ENCODE peak calls at places on chromosomes 16 and 17, in five cellular contexts. K is AG09309; I is activated gamma-delta T cell treated with anti-CD3 and anti-CD28 coated beads, Interleukin-2, amount 50 U/mL, for 16 hours; W is lung; Q is effector memory CD8-positive, alpha-beta T cell. S is an unnamed sample.

GRCh38 chr17:1109606-1110523 is 69.9 kb downstream of the ABR start:
- DNase-seq in K (no peak), I (no peak), W (no peak), Q (no peak), S (no peak)

GRCh38 chr16:81163671-81164070 is 67.5 kb upstream of the GCSH start:
- DNase-seq in K (no peak), I (no peak), W (no peak), Q (no peak), S (no peak)

GRCh38 chr16:84489141-84489540 is 15.3 kb downstream of the MEAK7 start:
- DNase-seq in K (no peak), I (no peak), W (no peak), Q (no peak), S (no peak)

GRCh38 chr17:41617698-41618097 is 5.1 kb upstream of the KRT16 start:
- DNase-seq in K (no peak), I (no peak), W (no peak), Q (no peak), S (no peak)

GRCh38 chr17:56708670-56709410 is 115.3 kb downstream of the NOG start:
- DNase-seq in K (no peak), I (no peak), W (no peak), Q (no peak), S (no peak)

GRCh38 chr17:78647030-78647429 is 69.8 kb upstream of the DNAH17 start:
- DNase-seq in K (no peak), I (no peak), W (no peak), Q (no peak), S (no peak)

GRCh38 chr16:66228791-66229190 is 137.7 kb upstream of the CDH5 start:
- DNase-seq in K (no peak), I (no peak), W (no peak), Q (no peak), S (no peak)

GRCh38 chr16:66476328-66477027 is 49.4 kb downstream of the BEAN1 start:
- DNase-seq in K (no peak), I (no peak), W (no peak), Q (no peak), S (no peak)

GRCh38 chr16:23406546-23407240 is 46.3 kb downstream of the COG7 start:
- DNase-seq in K (no peak), I (no peak), W (no peak), Q (no peak), S (no peak)

GRCh38 chr16:89199241-89200123 is 855 bp downstream of the SLC22A31 start:
- DNase-seq in K (no peak), I (no peak), W (no peak), Q (no peak), S (no peak)

GRCh38 chr16:72783716-72784320 is 264.1 kb downstream of the ZFHX3 start:
- DNase-seq in K (no peak), I (no peak), W (no peak), Q (no peak), S (no peak)

GRCh38 chr16:84288902-84289301 is 5.8 kb upstream of the WFDC1 start:
- DNase-seq in K (no peak), I (no peak), W (no peak), Q (no peak), S (no peak)

GRCh38 chr16:2838928-2839327 is 8.8 kb downstream of the ZG16B start:
- DNase-seq in K (peak; percentile 38), I (peak; percentile 47), W (peak; percentile 67), Q (peak; percentile 51), S (peak; percentile 59)

GRCh38 chr17:47955497-47956461 is 1.9 kb downstream of the PRR15L start:
- DNase-seq in K (no peak), I (no peak), W (peak; percentile 94), Q (no peak), S (no peak)

GRCh38 chr17:7207120-7208001 is 12.3 kb downstream of the DLG4 start:
- DNase-seq in K (no peak), I (no peak), W (no peak), Q (no peak), S (no peak)

GRCh38 chr16:73228649-73229048 is 180.7 kb upstream of the ZFHX3 start:
- DNase-seq in K (peak; percentile 67), I (no peak), W (no peak), Q (no peak), S (no peak)

GRCh38 chr16:48385272-48385953 is at the start of gene SIAH1:
- DNase-seq in K (no peak), I (peak; percentile 79), W (peak; percentile 81), Q (peak; percentile 88), S (peak; percentile 88)

GRCh38 chr16:27748868-27749546 is 199.1 kb downstream of the KATNIP start:
- DNase-seq in K (peak; percentile 66), I (peak; percentile 9), W (no peak), Q (peak; percentile 8), S (peak; percentile 16)

GRCh38 chr16:30700491-30700890 is 1.5 kb downstream of the SRCAP start:
- DNase-seq in K (no peak), I (no peak), W (no peak), Q (no peak), S (no peak)

GRCh38 chr16:26700250-26700649 is 366.5 kb upstream of the C16orf82 start:
- DNase-seq in K (no peak), I (no peak), W (no peak), Q (no peak), S (no peak)

GRCh38 chr16:4494746-4495490 is 18.7 kb downstream of the HMOX2 start:
- DNase-seq in K (no peak), I (no peak), W (no peak), Q (no peak), S (no peak)

GRCh38 chr17:32152130-32152529 is 9.8 kb downstream of the RHOT1 start:
- DNase-seq in K (no peak), I (no peak), W (no peak), Q (no peak), S (no peak)

GRCh38 chr16:9297437-9298113 is 206.1 kb downstream of the HAPSTR1 start:
- DNase-seq in K (no peak), I (no peak), W (no peak), Q (no peak), S (no peak)

GRCh38 chr16:64627288-64627687 is 494.6 kb downstream of the CDH11 start:
- DNase-seq in K (no peak), I (no peak), W (no peak), Q (no peak), S (no peak)

GRCh38 chr16:83992624-83993023 is 24.6 kb downstream of the NECAB2 start:
- DNase-seq in K (peak; percentile 17), I (no peak), W (no peak), Q (no peak), S (no peak)

S was measured in immature natural killer cell.